ENCODE peak calls at places on chromosomes 3 and 15, in four cellular contexts. One of them, this sample, is unnamed.

GRCh38 chr3:72155391-72156064 is 370.6 kb upstream of the PROK2 start:
- DNase-seq in fibroblast of mammary gland: peak; percentile 100
- DNase-seq in cardiac muscle cell: no peak
- DNase-seq in A549: peak; percentile 41
- DNase-seq in this sample: peak; percentile 50

GRCh38 chr3:81891056-81891455 is 129.6 kb upstream of the GBE1 start:
- DNase-seq in fibroblast of mammary gland: no peak
- DNase-seq in cardiac muscle cell: no peak
- DNase-seq in A549: no peak
- DNase-seq in this sample: no peak

GRCh38 chr3:26307805-26308204 is 314.8 kb upstream of the LRRC3B start:
- DNase-seq in fibroblast of mammary gland: no peak
- DNase-seq in cardiac muscle cell: no peak
- DNase-seq in A549: no peak
- DNase-seq in this sample: no peak

GRCh38 chr15:57502116-57502515 is 89.6 kb upstream of the MYZAP start:
- DNase-seq in fibroblast of mammary gland: no peak
- DNase-seq in cardiac muscle cell: peak; percentile 84
- DNase-seq in A549: no peak
- DNase-seq in this sample: no peak

GRCh38 chr3:33456756-33457155 is 16.6 kb upstream of the UBP1 start:
- DNase-seq in fibroblast of mammary gland: no peak
- DNase-seq in cardiac muscle cell: no peak
- DNase-seq in A549: no peak
- DNase-seq in this sample: no peak

GRCh38 chr3:99825239-99825638 is 7.6 kb downstream of the CMSS1 start:
- DNase-seq in fibroblast of mammary gland: peak; percentile 25
- DNase-seq in cardiac muscle cell: no peak
- DNase-seq in A549: no peak
- DNase-seq in this sample: peak; percentile 13

GRCh38 chr3:5068531-5068930 is 53.6 kb upstream of the ARL8B start:
- DNase-seq in fibroblast of mammary gland: no peak
- DNase-seq in cardiac muscle cell: no peak
- DNase-seq in A549: no peak
- DNase-seq in this sample: no peak

GRCh38 chr3:192331749-192332385 is 395.5 kb downstream of the FGF12 start:
- DNase-seq in fibroblast of mammary gland: no peak
- DNase-seq in cardiac muscle cell: no peak
- DNase-seq in A549: no peak
- DNase-seq in this sample: no peak

GRCh38 chr3:180680097-180680430 is 775 bp upstream of the CCDC39 start:
- DNase-seq in fibroblast of mammary gland: peak; percentile 43
- DNase-seq in cardiac muscle cell: peak; percentile 58
- DNase-seq in A549: peak; percentile 5
- DNase-seq in this sample: peak; percentile 66

GRCh38 chr3:38653685-38654537 is 4.4 kb upstream of the SCN5A start:
- DNase-seq in fibroblast of mammary gland: no peak
- DNase-seq in cardiac muscle cell: no peak
- DNase-seq in A549: no peak
- DNase-seq in this sample: no peak

GRCh38 chr3:38657369-38657768 is 7.9 kb upstream of the SCN5A start:
- DNase-seq in fibroblast of mammary gland: no peak
- DNase-seq in cardiac muscle cell: no peak
- DNase-seq in A549: no peak
- DNase-seq in this sample: no peak

GRCh38 chr3:38658886-38659285 is 9.4 kb upstream of the SCN5A start:
- DNase-seq in fibroblast of mammary gland: no peak
- DNase-seq in cardiac muscle cell: peak; percentile 66
- DNase-seq in A549: no peak
- DNase-seq in this sample: no peak

GRCh38 chr3:38652934-38653333 is 3.4 kb upstream of the SCN5A start:
- DNase-seq in fibroblast of mammary gland: no peak
- DNase-seq in cardiac muscle cell: no peak
- DNase-seq in A549: no peak
- DNase-seq in this sample: no peak

GRCh38 chr3:38655708-38656300 is 6.3 kb upstream of the SCN5A start:
- DNase-seq in fibroblast of mammary gland: peak; percentile 45
- DNase-seq in cardiac muscle cell: peak; percentile 65
- DNase-seq in A549: no peak
- DNase-seq in this sample: peak; percentile 62
- TF ChIP-seq CTCF in fibroblast of mammary gland: peak; percentile 43
- TF ChIP-seq CTCF in cardiac muscle cell: peak; percentile 55
- TF ChIP-seq CTCF in A549: peak; percentile 63
- TF ChIP-seq CTCF in this sample: peak; percentile 71

DNA sequence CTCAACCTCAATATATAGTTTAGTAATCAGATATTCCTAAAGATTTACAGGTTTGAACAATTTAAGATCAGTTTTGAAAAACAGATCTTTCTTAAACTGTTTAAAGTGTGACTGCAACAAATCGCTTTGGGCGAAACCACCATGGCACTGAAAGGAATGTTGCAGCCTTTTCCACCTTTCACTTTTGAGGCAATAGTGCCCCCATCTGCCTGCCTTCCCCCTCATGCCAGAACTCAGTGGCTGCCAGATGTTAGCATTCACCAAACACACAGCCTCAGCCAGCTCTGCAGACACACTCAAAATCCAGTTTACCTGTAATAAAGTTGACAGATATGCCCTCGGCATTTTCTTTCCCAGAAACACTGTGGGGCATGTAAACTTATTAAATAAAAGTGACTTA is 3.3 kb downstream of the LYSMD4 start:
- DNase-seq in fibroblast of mammary gland: peak; percentile 42
- DNase-seq in cardiac muscle cell: peak; percentile 56
- DNase-seq in A549: no peak
- DNase-seq in this sample: peak; percentile 53
- H3K4me3 ChIP-seq in fibroblast of mammary gland: no peak overlapping the region
- H3K4me3 ChIP-seq in cardiac muscle cell: no peak overlapping the region
- H3K4me3 ChIP-seq in A549: no peak overlapping the region
- H3K4me3 ChIP-seq in this sample: no peak overlapping the region

GRCh38 chr3:102215166-102215565 is 219.6 kb upstream of the ZPLD1 start:
- DNase-seq in fibroblast of mammary gland: no peak
- DNase-seq in cardiac muscle cell: no peak
- DNase-seq in A549: no peak
- DNase-seq in this sample: no peak
- TF ChIP-seq CTCF in fibroblast of mammary gland: no peak
- TF ChIP-seq CTCF in cardiac muscle cell: no peak
- TF ChIP-seq CTCF in A549: no peak
- TF ChIP-seq CTCF in this sample: no peak

GRCh38 chr15:56042031-56042430 is 48.6 kb upstream of the NEDD4 start:
- DNase-seq in fibroblast of mammary gland: no peak
- DNase-seq in cardiac muscle cell: no peak
- DNase-seq in A549: no peak
- DNase-seq in this sample: peak; percentile 81

GRCh38 chr15:56040081-56041035 is 46.9 kb upstream of the NEDD4 start:
- DNase-seq in fibroblast of mammary gland: peak; percentile 95
- DNase-seq in cardiac muscle cell: no peak
- DNase-seq in A549: peak; percentile 66
- DNase-seq in this sample: peak; percentile 98

GRCh38 chr15:56045068-56045748 is 51.8 kb upstream of the NEDD4 start:
- DNase-seq in fibroblast of mammary gland: peak; percentile 11
- DNase-seq in cardiac muscle cell: no peak
- DNase-seq in A549: no peak
- DNase-seq in this sample: peak; percentile 30

GRCh38 chr15:56042523-56042922 is 49.1 kb upstream of the NEDD4 start:
- DNase-seq in fibroblast of mammary gland: no peak
- DNase-seq in cardiac muscle cell: no peak
- DNase-seq in A549: no peak
- DNase-seq in this sample: no peak

GRCh38 chr15:56042982-56043980 is 49.9 kb upstream of the NEDD4 start:
- DNase-seq in fibroblast of mammary gland: peak; percentile 19
- DNase-seq in cardiac muscle cell: no peak
- DNase-seq in A549: no peak
- DNase-seq in this sample: no peak
- H3K4me3 ChIP-seq in fibroblast of mammary gland: no peak overlapping the region
- H3K4me3 ChIP-seq in cardiac muscle cell: no peak overlapping the region
- H3K4me3 ChIP-seq in A549: no peak overlapping the region
- H3K4me3 ChIP-seq in this sample: no peak overlapping the region

DNA sequence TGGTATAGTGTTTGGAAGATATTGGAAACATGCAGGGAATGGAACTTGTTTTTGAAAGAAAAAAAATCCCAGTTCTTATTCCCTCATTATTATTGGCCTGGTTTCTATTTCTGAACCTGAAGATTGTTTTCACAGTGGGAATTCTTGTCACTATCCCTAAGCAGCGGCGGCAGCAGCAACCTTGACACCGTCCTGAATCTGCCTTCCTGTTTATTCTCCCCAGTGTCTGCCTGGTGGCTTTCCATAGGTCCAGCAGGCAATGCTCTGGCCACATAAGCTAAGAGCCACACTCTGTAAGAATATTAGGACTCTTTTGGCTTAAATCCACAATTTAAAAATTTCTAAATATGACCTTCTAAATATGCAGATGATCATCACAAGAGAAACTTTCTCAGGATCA is 178.0 kb downstream of the PLCL2 start:
- DNase-seq in fibroblast of mammary gland: no peak
- DNase-seq in cardiac muscle cell: peak; percentile 17
- DNase-seq in A549: no peak
- DNase-seq in this sample: no peak
- TF ChIP-seq CTCF in fibroblast of mammary gland: no peak
- TF ChIP-seq CTCF in cardiac muscle cell: no peak
- TF ChIP-seq CTCF in A549: no peak
- TF ChIP-seq CTCF in this sample: no peak

This sample was measured in epithelial cell of esophagus.